ENCODE peak calls at places on chromosomes 2 and 18, in five cellular contexts. V, O, K, I and U are unnamed samples.
A peak's percentile ranks its signal among the peaks of the same experiment; 100 is the strongest.

GRCh38 chr18:34801769-34802168 is 91.7 kb downstream of the DTNA start:
- DNase-seq in V (no peak), O (no peak), K (no peak), I (no peak), U (no peak)

GRCh38 chr2:178204987-178205386 is 10.7 kb downstream of the OSBPL6 start:
- DNase-seq in V (no peak), O (no peak), K (no peak), I (no peak), U (no peak)

GRCh38 chr2:231030725-231031124 is 6.6 kb upstream of the C2orf72 start:
- DNase-seq in V (no peak), O (no peak), K (no peak), I (no peak), U (no peak)

GRCh38 chr2:101124684-101125366 is 26.4 kb downstream of the TBC1D8 start:
- DNase-seq in V (peak; percentile 81), O (no peak), K (no peak), I (no peak), U (no peak)

GRCh38 chr18:3827236-3827635 is 377.3 kb downstream of the TGIF1 start:
- DNase-seq in V (no peak), O (no peak), K (no peak), I (no peak), U (no peak)

GRCh38 chr2:226300487-226300886 is 499.1 kb downstream of the IRS1 start:
- DNase-seq in V (no peak), O (no peak), K (no peak), I (no peak), U (no peak)

GRCh38 chr2:48131503-48132293 is 225.4 kb upstream of the FBXO11 start:
- DNase-seq in V (no peak), O (no peak), K (no peak), I (no peak), U (no peak)

GRCh38 chr2:200350796-200351195 is 44.3 kb downstream of the SPATS2L start:
- DNase-seq in V (no peak), O (no peak), K (no peak), I (no peak), U (no peak)

GRCh38 chr2:189261431-189261841 is 81.9 kb upstream of the COL5A2 start:
- DNase-seq in V (no peak), O (no peak), K (no peak), I (no peak), U (no peak)

GRCh38 chr2:71453404-71454220 is at the start of gene DYSF:
- DNase-seq in V (no peak), O (no peak), K (peak; percentile 53), I (no peak), U (no peak)

GRCh38 chr2:7014201-7014640 is 97.0 kb downstream of the RNF144A start:
- DNase-seq in V (no peak), O (no peak), K (peak; percentile 50), I (peak; percentile 25), U (peak; percentile 22)

GRCh38 chr2:54871457-54872103 is 148.1 kb downstream of the EML6 start:
- DNase-seq in V (no peak), O (no peak), K (no peak), I (no peak), U (no peak)

GRCh38 chr2:168494190-168494711 is 38.2 kb downstream of the CERS6 start:
- DNase-seq in V (no peak), O (no peak), K (no peak), I (no peak), U (no peak)

GRCh38 chr2:227939271-227940027 is 68.0 kb downstream of the DAW1 start:
- DNase-seq in V (peak; percentile 26), O (no peak), K (peak; percentile 14), I (no peak), U (no peak)

GRCh38 chr2:8076453-8077284 is 605.2 kb upstream of the ID2 start:
- DNase-seq in V (no peak), O (no peak), K (no peak), I (no peak), U (no peak)

GRCh38 chr2:30412392-30413321 is 34.4 kb upstream of the LCLAT1 start:
- DNase-seq in V (no peak), O (no peak), K (no peak), I (no peak), U (no peak)

GRCh38 chr2:199951023-199951422 is 4.3 kb downstream of the TYW5 start:
- DNase-seq in V (no peak), O (no peak), K (no peak), I (no peak), U (no peak)

GRCh38 chr2:44822174-44822573 is 119.3 kb upstream of the SIX3 start:
- DNase-seq in V (no peak), O (no peak), K (no peak), I (no peak), U (no peak)

GRCh38 chr2:209532321-209532720 is 108.5 kb downstream of the MAP2 start:
- DNase-seq in V (no peak), O (no peak), K (no peak), I (no peak), U (no peak)

GRCh38 chr2:235765181-235765820 is 271.5 kb downstream of the AGAP1 start:
- DNase-seq in V (peak; percentile 30), O (no peak), K (peak; percentile 81), I (no peak), U (no peak)

GRCh38 chr18:66046025-66046602 is 295.3 kb downstream of the CDH7 start:
- DNase-seq in V (no peak), O (no peak), K (no peak), I (no peak), U (no peak)

GRCh38 chr2:48249093-48249492 is 280.9 kb upstream of the STON1 start:
- DNase-seq in V (no peak), O (no peak), K (no peak), I (no peak), U (no peak)

GRCh38 chr2:10500601-10501361 is 52.7 kb upstream of the ODC1 start:
- DNase-seq in V (no peak), O (no peak), K (no peak), I (no peak), U (no peak)

GRCh38 chr2:165725421-165725820 is 68.6 kb downstream of the GALNT3 start:
- DNase-seq in V (peak; percentile 3), O (no peak), K (no peak), I (no peak), U (no peak)

GRCh38 chr2:211867845-211868361 is 670.7 kb downstream of the ERBB4 start:
- DNase-seq in V (peak; percentile 19), O (no peak), K (no peak), I (no peak), U (no peak)

GRCh38 chr18:3508576-3509559 is 58.9 kb downstream of the TGIF1 start:
- DNase-seq in V (no peak), O (peak; percentile 36), K (no peak), I (no peak), U (no peak)

GRCh38 chr2:137185378-137186078 is 420.2 kb downstream of the THSD7B start:
- DNase-seq in V (no peak), O (no peak), K (no peak), I (no peak), U (no peak)

GRCh38 chr18:32598144-32598543 is 127.5 kb upstream of the GAREM1 start:
- DNase-seq in V (no peak), O (no peak), K (no peak), I (no peak), U (no peak)

GRCh38 chr2:33275689-33276444 is 200.6 kb upstream of the RASGRP3 start:
- DNase-seq in V (peak; percentile 77), O (no peak), K (peak; percentile 40), I (no peak), U (no peak)

GRCh38 chr2:94871226-94872087 is at the start of gene TEKT4:
- DNase-seq in V (no peak), O (peak; percentile 66), K (no peak), I (no peak), U (no peak)

GRCh38 chr18:58069721-58070292 is 25.8 kb downstream of the NEDD4L start:
- DNase-seq in V (no peak), O (no peak), K (no peak), I (no peak), U (no peak)

GRCh38 chr18:79965119-79965902 is 868 bp downstream of the HSBP1L1 start:
- DNase-seq in V (no peak), O (no peak), K (no peak), I (no peak), U (no peak)

GRCh38 chr2:142857247-142858154 is 20.0 kb upstream of the KYNU start:
- DNase-seq in V (no peak), O (no peak), K (no peak), I (no peak), U (no peak)

GRCh38 chr2:170324640-170325046 is 146.7 kb downstream of the MYO3B start:
- DNase-seq in V (peak; percentile 26), O (no peak), K (no peak), I (peak; percentile 1), U (no peak)

GRCh38 chr2:79952561-79952960 is 352.0 kb downstream of the LRRTM1 start:
- DNase-seq in V (no peak), O (no peak), K (no peak), I (no peak), U (no peak)

GRCh38 chr2:43067254-43068052 is 159.0 kb downstream of the ZFP36L2 start:
- DNase-seq in V (no peak), O (no peak), K (no peak), I (no peak), U (no peak)

GRCh38 chr2:69945900-69946299 is 15.5 kb downstream of the ASPRV1 start:
- DNase-seq in V (no peak), O (no peak), K (no peak), I (no peak), U (no peak)